ENCODE peak calls at places on chromosomes 6 and 20, in five cellular contexts. One of them, this sample, is unnamed.

GRCh38 chr6:39961178-39961577 is 26.9 kb upstream of the MOCS1 start:
- DNase-seq in activated CD4-positive, alpha-beta T cell treated with anti-CD3 and anti-CD28 coated beads for 48 hours: no peak
- DNase-seq in dorsolateral prefrontal cortex: no peak
- DNase-seq in body of pancreas: no peak
- DNase-seq in fibroblast of pulmonary artery: peak
- DNase-seq in this sample: no peak

GRCh38 chr6:100618349-100618671 is 153.6 kb upstream of the SIM1 start:
- DNase-seq in activated CD4-positive, alpha-beta T cell treated with anti-CD3 and anti-CD28 coated beads for 48 hours: no peak
- DNase-seq in dorsolateral prefrontal cortex: no peak
- DNase-seq in body of pancreas: no peak
- DNase-seq in fibroblast of pulmonary artery: no peak
- DNase-seq in this sample: no peak

GRCh38 chr6:157760589-157761330 is 62.3 kb upstream of the SNX9 start:
- DNase-seq in activated CD4-positive, alpha-beta T cell treated with anti-CD3 and anti-CD28 coated beads for 48 hours: no peak
- DNase-seq in dorsolateral prefrontal cortex: no peak
- DNase-seq in body of pancreas: no peak
- DNase-seq in fibroblast of pulmonary artery: peak
- DNase-seq in this sample: no peak

GRCh38 chr6:95601133-95601532 is 23.8 kb downstream of the MANEA start:
- DNase-seq in activated CD4-positive, alpha-beta T cell treated with anti-CD3 and anti-CD28 coated beads for 48 hours: no peak
- DNase-seq in dorsolateral prefrontal cortex: no peak
- DNase-seq in body of pancreas: no peak
- DNase-seq in fibroblast of pulmonary artery: peak
- DNase-seq in this sample: no peak

GRCh38 chr20:13670160-13670559 is 31.4 kb upstream of the TASP1 start:
- DNase-seq in activated CD4-positive, alpha-beta T cell treated with anti-CD3 and anti-CD28 coated beads for 48 hours: no peak
- DNase-seq in dorsolateral prefrontal cortex: no peak
- DNase-seq in body of pancreas: no peak
- DNase-seq in fibroblast of pulmonary artery: no peak
- DNase-seq in this sample: no peak

GRCh38 chr6:139376604-139377218 is 2.3 kb upstream of the CITED2 start:
- DNase-seq in activated CD4-positive, alpha-beta T cell treated with anti-CD3 and anti-CD28 coated beads for 48 hours: no peak
- DNase-seq in dorsolateral prefrontal cortex: no peak
- DNase-seq in body of pancreas: peak
- DNase-seq in fibroblast of pulmonary artery: peak
- DNase-seq in this sample: peak

GRCh38 chr6:157563611-157564284 is 182.8 kb downstream of the ZDHHC14 start:
- DNase-seq in activated CD4-positive, alpha-beta T cell treated with anti-CD3 and anti-CD28 coated beads for 48 hours: no peak
- DNase-seq in dorsolateral prefrontal cortex: no peak
- DNase-seq in body of pancreas: no peak
- DNase-seq in fibroblast of pulmonary artery: no peak
- DNase-seq in this sample: no peak

GRCh38 chr6:43733471-43734293 is 36.3 kb upstream of the VEGFA start:
- DNase-seq in activated CD4-positive, alpha-beta T cell treated with anti-CD3 and anti-CD28 coated beads for 48 hours: peak
- DNase-seq in dorsolateral prefrontal cortex: no peak
- DNase-seq in body of pancreas: no peak
- DNase-seq in fibroblast of pulmonary artery: no peak
- DNase-seq in this sample: no peak

GRCh38 chr6:134774244-134774643 is 175.7 kb downstream of the ALDH8A1 start:
- DNase-seq in activated CD4-positive, alpha-beta T cell treated with anti-CD3 and anti-CD28 coated beads for 48 hours: no peak
- DNase-seq in dorsolateral prefrontal cortex: no peak
- DNase-seq in body of pancreas: no peak
- DNase-seq in fibroblast of pulmonary artery: peak
- DNase-seq in this sample: no peak

GRCh38 chr20:57619053-57619831 is 984 bp downstream of the ZBP1 start:
- DNase-seq in activated CD4-positive, alpha-beta T cell treated with anti-CD3 and anti-CD28 coated beads for 48 hours: peak
- DNase-seq in dorsolateral prefrontal cortex: no peak
- DNase-seq in body of pancreas: peak
- DNase-seq in fibroblast of pulmonary artery: no peak
- DNase-seq in this sample: no peak

GRCh38 chr20:16263582-16263981 is 309.7 kb downstream of the KIF16B start:
- DNase-seq in activated CD4-positive, alpha-beta T cell treated with anti-CD3 and anti-CD28 coated beads for 48 hours: no peak
- DNase-seq in dorsolateral prefrontal cortex: peak
- DNase-seq in body of pancreas: no peak
- DNase-seq in fibroblast of pulmonary artery: peak
- DNase-seq in this sample: no peak

GRCh38 chr20:33832113-33832853 is 21.1 kb downstream of the CHMP4B start:
- DNase-seq in activated CD4-positive, alpha-beta T cell treated with anti-CD3 and anti-CD28 coated beads for 48 hours: no peak
- DNase-seq in dorsolateral prefrontal cortex: no peak
- DNase-seq in body of pancreas: peak
- DNase-seq in fibroblast of pulmonary artery: peak
- DNase-seq in this sample: peak

GRCh38 chr20:44017905-44018683 is 103.4 kb downstream of the TOX2 start:
- DNase-seq in activated CD4-positive, alpha-beta T cell treated with anti-CD3 and anti-CD28 coated beads for 48 hours: no peak
- DNase-seq in dorsolateral prefrontal cortex: no peak
- DNase-seq in body of pancreas: peak
- DNase-seq in fibroblast of pulmonary artery: peak
- DNase-seq in this sample: no peak

GRCh38 chr6:26157150-26157837 is 70.1 kb downstream of the HFE start:
- DNase-seq in activated CD4-positive, alpha-beta T cell treated with anti-CD3 and anti-CD28 coated beads for 48 hours: peak
- DNase-seq in dorsolateral prefrontal cortex: peak
- DNase-seq in body of pancreas: peak
- DNase-seq in fibroblast of pulmonary artery: no peak
- DNase-seq in this sample: peak

GRCh38 chr20:32569380-32570305 is 15.5 kb downstream of the NOL4L start:
- DNase-seq in activated CD4-positive, alpha-beta T cell treated with anti-CD3 and anti-CD28 coated beads for 48 hours: no peak
- DNase-seq in dorsolateral prefrontal cortex: no peak
- DNase-seq in body of pancreas: no peak
- DNase-seq in fibroblast of pulmonary artery: no peak
- DNase-seq in this sample: no peak

GRCh38 chr6:32551410-32551809 is 21.3 kb upstream of the HLA-DRB5 start:
- DNase-seq in activated CD4-positive, alpha-beta T cell treated with anti-CD3 and anti-CD28 coated beads for 48 hours: no peak
- DNase-seq in dorsolateral prefrontal cortex: no peak
- DNase-seq in body of pancreas: no peak
- DNase-seq in fibroblast of pulmonary artery: peak
- DNase-seq in this sample: no peak

GRCh38 chr6:27592107-27592480 is 119.2 kb upstream of the ZNF184 start:
- DNase-seq in activated CD4-positive, alpha-beta T cell treated with anti-CD3 and anti-CD28 coated beads for 48 hours: no peak
- DNase-seq in dorsolateral prefrontal cortex: no peak
- DNase-seq in body of pancreas: no peak
- DNase-seq in fibroblast of pulmonary artery: peak
- DNase-seq in this sample: peak

GRCh38 chr6:119148102-119148824 is 69.8 kb upstream of the FAM184A start:
- DNase-seq in activated CD4-positive, alpha-beta T cell treated with anti-CD3 and anti-CD28 coated beads for 48 hours: peak
- DNase-seq in dorsolateral prefrontal cortex: no peak
- DNase-seq in body of pancreas: peak
- DNase-seq in fibroblast of pulmonary artery: peak
- DNase-seq in this sample: peak

GRCh38 chr6:36595168-36595818 is 1.1 kb downstream of the SRSF3 start:
- DNase-seq in activated CD4-positive, alpha-beta T cell treated with anti-CD3 and anti-CD28 coated beads for 48 hours: peak
- DNase-seq in dorsolateral prefrontal cortex: no peak
- DNase-seq in body of pancreas: peak
- DNase-seq in fibroblast of pulmonary artery: peak
- DNase-seq in this sample: peak

GRCh38 chr20:37007898-37008649 is 56.6 kb upstream of the SAMHD1 start:
- DNase-seq in activated CD4-positive, alpha-beta T cell treated with anti-CD3 and anti-CD28 coated beads for 48 hours: no peak
- DNase-seq in dorsolateral prefrontal cortex: no peak
- DNase-seq in body of pancreas: no peak
- DNase-seq in fibroblast of pulmonary artery: peak
- DNase-seq in this sample: no peak

GRCh38 chr20:19205999-19206398 is 6.4 kb upstream of the SLC24A3 start:
- DNase-seq in activated CD4-positive, alpha-beta T cell treated with anti-CD3 and anti-CD28 coated beads for 48 hours: peak
- DNase-seq in dorsolateral prefrontal cortex: peak
- DNase-seq in body of pancreas: peak
- DNase-seq in fibroblast of pulmonary artery: peak
- DNase-seq in this sample: peak

GRCh38 chr6:99613398-99613704 is 6.7 kb downstream of the PRDM13 start:
- DNase-seq in activated CD4-positive, alpha-beta T cell treated with anti-CD3 and anti-CD28 coated beads for 48 hours: peak
- DNase-seq in dorsolateral prefrontal cortex: no peak
- DNase-seq in body of pancreas: peak
- DNase-seq in fibroblast of pulmonary artery: peak
- DNase-seq in this sample: peak

GRCh38 chr6:132214716-132215115 is 186.6 kb downstream of the MOXD1 start:
- DNase-seq in activated CD4-positive, alpha-beta T cell treated with anti-CD3 and anti-CD28 coated beads for 48 hours: no peak
- DNase-seq in dorsolateral prefrontal cortex: no peak
- DNase-seq in body of pancreas: no peak
- DNase-seq in fibroblast of pulmonary artery: peak
- DNase-seq in this sample: no peak

GRCh38 chr20:22775671-22776139 is 191.3 kb upstream of the FOXA2 start:
- DNase-seq in activated CD4-positive, alpha-beta T cell treated with anti-CD3 and anti-CD28 coated beads for 48 hours: no peak
- DNase-seq in dorsolateral prefrontal cortex: no peak
- DNase-seq in body of pancreas: no peak
- DNase-seq in fibroblast of pulmonary artery: peak
- DNase-seq in this sample: no peak

GRCh38 chr6:170193326-170193821 is 97.5 kb downstream of the DLL1 start:
- DNase-seq in activated CD4-positive, alpha-beta T cell treated with anti-CD3 and anti-CD28 coated beads for 48 hours: no peak
- DNase-seq in dorsolateral prefrontal cortex: no peak
- DNase-seq in body of pancreas: no peak
- DNase-seq in fibroblast of pulmonary artery: no peak
- DNase-seq in this sample: no peak

GRCh38 chr20:14282140-14282539 is 55.3 kb downstream of the FLRT3 start:
- DNase-seq in activated CD4-positive, alpha-beta T cell treated with anti-CD3 and anti-CD28 coated beads for 48 hours: no peak
- DNase-seq in dorsolateral prefrontal cortex: no peak
- DNase-seq in body of pancreas: no peak
- DNase-seq in fibroblast of pulmonary artery: no peak
- DNase-seq in this sample: no peak

GRCh38 chr6:106163966-106164877 is 78.1 kb downstream of the PRDM1 start:
- DNase-seq in activated CD4-positive, alpha-beta T cell treated with anti-CD3 and anti-CD28 coated beads for 48 hours: peak
- DNase-seq in dorsolateral prefrontal cortex: no peak
- DNase-seq in body of pancreas: peak
- DNase-seq in fibroblast of pulmonary artery: peak
- DNase-seq in this sample: no peak

GRCh38 chr6:28136585-28137457 is 4.9 kb upstream of the ZKSCAN8 start:
- DNase-seq in activated CD4-positive, alpha-beta T cell treated with anti-CD3 and anti-CD28 coated beads for 48 hours: peak
- DNase-seq in dorsolateral prefrontal cortex: peak
- DNase-seq in body of pancreas: peak
- DNase-seq in fibroblast of pulmonary artery: peak
- DNase-seq in this sample: peak

GRCh38 chr6:29294499-29294914 is 7.0 kb upstream of the OR14J1 start:
- DNase-seq in activated CD4-positive, alpha-beta T cell treated with anti-CD3 and anti-CD28 coated beads for 48 hours: no peak
- DNase-seq in dorsolateral prefrontal cortex: no peak
- DNase-seq in body of pancreas: no peak
- DNase-seq in fibroblast of pulmonary artery: no peak
- DNase-seq in this sample: no peak

GRCh38 chr6:17820055-17820454 is 113.3 kb upstream of the NUP153 start:
- DNase-seq in activated CD4-positive, alpha-beta T cell treated with anti-CD3 and anti-CD28 coated beads for 48 hours: no peak
- DNase-seq in dorsolateral prefrontal cortex: no peak
- DNase-seq in body of pancreas: no peak
- DNase-seq in fibroblast of pulmonary artery: no peak
- DNase-seq in this sample: no peak

GRCh38 chr6:1190361-1190760 is 121.5 kb upstream of the FOXQ1 start:
- DNase-seq in activated CD4-positive, alpha-beta T cell treated with anti-CD3 and anti-CD28 coated beads for 48 hours: no peak
- DNase-seq in dorsolateral prefrontal cortex: no peak
- DNase-seq in body of pancreas: no peak
- DNase-seq in fibroblast of pulmonary artery: peak
- DNase-seq in this sample: no peak

GRCh38 chr6:44221291-44221960 is 2.0 kb upstream of the SLC29A1 start:
- DNase-seq in activated CD4-positive, alpha-beta T cell treated with anti-CD3 and anti-CD28 coated beads for 48 hours: peak
- DNase-seq in dorsolateral prefrontal cortex: peak
- DNase-seq in body of pancreas: peak
- DNase-seq in fibroblast of pulmonary artery: peak
- DNase-seq in this sample: peak